ENCODE peak calls at places on chromosomes 6 and 20, in five cellular contexts. X, F, J, T and R are unnamed samples.

GRCh38 chr6:43434001-43434400 is 6.7 kb downstream of the ABCC10 start:
- DNase-seq in F (no peak), T (no peak), X (no peak), J (no peak), R (no peak)

GRCh38 chr6:8527818-8528217 is 92.5 kb upstream of the SLC35B3 start:
- DNase-seq in J (no peak), X (no peak), F (no peak), T (no peak), R (no peak)

GRCh38 chr6:136566007-136566487 is 15.8 kb upstream of the MAP7 start:
- DNase-seq in F (no peak), J (no peak), T (no peak), X (no peak), R (no peak)

GRCh38 chr6:33799714-33800113 is 4.1 kb downstream of the MLN start:
- DNase-seq in X (no peak), F (no peak), J (no peak), T (no peak), R (no peak)

GRCh38 chr6:95547043-95547442 is 30.3 kb upstream of the MANEA start:
- DNase-seq in T (no peak), J (no peak), F (no peak), X (no peak), R (no peak)

GRCh38 chr20:41889125-41889870 is 271.1 kb upstream of the CHD6 start:
- DNase-seq in J (no peak), X (peak), F (no peak), T (no peak), R (no peak)

GRCh38 chr6:11714116-11714797 is 64.3 kb downstream of the ADTRP start:
- DNase-seq in J (peak), F (no peak), T (no peak), X (no peak), R (no peak)

GRCh38 chr6:125503181-125503580 is 201.4 kb upstream of the HDDC2 start:
- DNase-seq in T (no peak), F (no peak), J (no peak), X (no peak), R (no peak)

GRCh38 chr6:26194774-26195375 is 107.6 kb downstream of the HFE start:
- DNase-seq in F (no peak), T (no peak), X (no peak), J (no peak), R (no peak)

GRCh38 chr6:3272911-3273547 is 14.3 kb downstream of the PSMG4 start:
- DNase-seq in X (no peak), T (no peak), F (no peak), J (no peak), R (no peak)

GRCh38 chr20:24275946-24276705 is 193.3 kb upstream of the SYNDIG1 start:
- DNase-seq in F (no peak), X (no peak), T (no peak), J (no peak), R (no peak)

GRCh38 chr6:155314773-155315515 is 660 bp upstream of the TFB1M start:
- DNase-seq in J (peak), X (peak), F (no peak), T (peak), R (no peak)

GRCh38 chr6:150720774-150721233 is 121.1 kb downstream of the PLEKHG1 start:
- DNase-seq in X (no peak), T (peak), F (no peak), J (peak), R (peak)

GRCh38 chr6:142935553-142936517 is 9.1 kb downstream of the HIVEP2 start:
- DNase-seq in F (no peak), J (no peak), X (no peak), T (no peak), R (no peak)

GRCh38 chr20:63547484-63548480 is at the start of gene SRMS:
- DNase-seq in F (no peak), T (no peak), J (no peak), X (no peak), R (no peak)

GRCh38 chr6:72784581-72784980 is 162.7 kb downstream of the KCNQ5 start:
- DNase-seq in J (no peak), F (no peak), T (no peak), X (no peak), R (no peak)

GRCh38 chr6:13559251-13559650 is 15.2 kb upstream of the SIRT5 start:
- DNase-seq in F (no peak), J (no peak), T (no peak), X (peak), R (no peak)

GRCh38 chr20:53611449-53611894 is 17.8 kb upstream of the ZNF217 start:
- DNase-seq in F (no peak), J (peak), T (no peak), X (no peak), R (no peak)

GRCh38 chr6:41682056-41682477 is 43.8 kb downstream of the MDFI start:
- DNase-seq in T (peak), F (peak), X (peak), J (no peak), R (peak)

DNA sequence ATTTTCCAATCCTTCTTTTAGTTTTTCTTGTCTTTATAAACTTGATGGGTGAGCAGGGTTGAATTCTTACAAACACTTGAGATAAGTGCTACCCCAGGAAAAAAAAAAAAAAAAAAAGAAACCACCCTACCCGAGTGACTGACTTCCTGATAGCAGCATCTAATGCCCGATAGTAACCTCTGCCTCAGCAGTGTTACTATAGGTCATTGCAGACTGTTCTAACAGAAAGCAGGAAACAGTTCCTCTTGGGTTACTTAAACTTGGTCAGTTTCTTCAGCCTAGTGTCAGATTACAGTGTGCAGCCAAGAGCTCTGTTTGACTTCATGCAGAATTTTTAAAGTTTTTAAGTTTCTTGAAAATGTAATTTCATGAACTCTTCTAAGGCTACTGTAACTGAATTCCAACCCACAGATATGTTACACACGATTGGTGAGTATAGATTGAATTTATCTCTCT is 2.1 kb downstream of the MYLIP start:
- DNase-seq in X (peak), F (no peak), T (peak), J (peak), R (no peak)
- TF ChIP-seq POLR2A in X (no peak), F (no peak), T (no peak), J (peak), R (peak)

GRCh38 chr6:50449128-50449527 is 264.2 kb upstream of the TFAP2D start:
- DNase-seq in X (no peak), F (no peak), J (no peak), T (no peak), R (no peak)

GRCh38 chr6:50457351-50457750 is 256.0 kb upstream of the TFAP2D start:
- DNase-seq in X (no peak), J (no peak), F (no peak), T (no peak), R (no peak)

GRCh38 chr6:50452001-50452400 is 261.3 kb upstream of the TFAP2D start:
- DNase-seq in F (no peak), T (no peak), J (no peak), X (no peak), R (no peak)

GRCh38 chr6:50455029-50455428 is 258.3 kb upstream of the TFAP2D start:
- DNase-seq in J (no peak), F (no peak), X (no peak), T (no peak), R (no peak)
- TF ChIP-seq POLR2AphosphoS5 in J (no peak), F (no peak), X (no peak), T (no peak), R (no peak)

GRCh38 chr20:61123751-61124368 is 128.2 kb upstream of the CDH4 start:
- DNase-seq in J (no peak), X (no peak), F (no peak), T (no peak), R (no peak)
- TF ChIP-seq TAF1 in J (no peak), X (no peak), F (no peak), T (no peak), R (no peak)

DNA sequence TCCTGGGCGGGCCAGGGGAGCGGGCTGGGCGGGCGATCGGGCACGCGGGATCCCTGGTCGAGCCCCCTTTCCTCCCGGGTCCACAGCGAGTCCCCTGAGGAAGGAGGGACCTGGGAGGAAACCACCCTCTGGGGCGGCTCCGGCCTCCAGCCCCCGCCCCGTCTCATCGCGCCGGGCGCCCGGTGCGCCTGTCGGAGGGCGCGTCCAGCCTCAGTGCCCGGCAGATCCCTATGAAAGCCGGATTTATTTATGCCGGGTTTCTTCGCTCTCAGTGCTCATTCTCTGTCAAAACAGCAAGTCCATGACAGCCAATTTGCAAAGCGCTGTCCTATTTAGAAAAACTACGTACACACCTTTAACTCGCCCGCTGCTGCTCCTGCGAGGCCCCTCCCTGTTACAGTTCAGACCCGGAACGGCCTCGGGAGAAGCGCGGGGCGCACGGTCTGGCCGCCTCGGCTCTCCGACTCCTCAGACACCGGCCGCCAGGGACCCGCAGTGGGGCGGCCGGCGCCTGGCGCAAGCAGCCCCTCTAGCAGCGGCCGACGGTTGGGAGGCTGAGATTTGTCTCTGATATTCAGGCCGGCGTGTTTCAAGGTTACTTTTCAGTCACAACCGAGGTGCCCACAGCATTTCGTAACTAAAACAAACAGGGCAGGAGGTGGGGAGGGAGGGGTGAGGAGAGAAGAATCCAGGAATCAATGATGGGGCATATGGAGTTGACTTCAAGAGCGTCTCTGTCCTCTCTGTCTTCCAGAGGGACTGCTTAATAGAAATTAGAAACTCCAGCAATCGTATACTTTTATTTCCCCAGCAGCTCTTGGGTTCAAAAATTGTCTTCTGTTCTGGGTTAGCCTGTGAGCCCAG is 782 bp upstream of the FOXA2 start:
- DNase-seq in X (peak), T (no peak), J (no peak), F (no peak), R (no peak)
- TF ChIP-seq POLR2A in X (peak), T (no peak), J (no peak), F (no peak), R (no peak)

DNA sequence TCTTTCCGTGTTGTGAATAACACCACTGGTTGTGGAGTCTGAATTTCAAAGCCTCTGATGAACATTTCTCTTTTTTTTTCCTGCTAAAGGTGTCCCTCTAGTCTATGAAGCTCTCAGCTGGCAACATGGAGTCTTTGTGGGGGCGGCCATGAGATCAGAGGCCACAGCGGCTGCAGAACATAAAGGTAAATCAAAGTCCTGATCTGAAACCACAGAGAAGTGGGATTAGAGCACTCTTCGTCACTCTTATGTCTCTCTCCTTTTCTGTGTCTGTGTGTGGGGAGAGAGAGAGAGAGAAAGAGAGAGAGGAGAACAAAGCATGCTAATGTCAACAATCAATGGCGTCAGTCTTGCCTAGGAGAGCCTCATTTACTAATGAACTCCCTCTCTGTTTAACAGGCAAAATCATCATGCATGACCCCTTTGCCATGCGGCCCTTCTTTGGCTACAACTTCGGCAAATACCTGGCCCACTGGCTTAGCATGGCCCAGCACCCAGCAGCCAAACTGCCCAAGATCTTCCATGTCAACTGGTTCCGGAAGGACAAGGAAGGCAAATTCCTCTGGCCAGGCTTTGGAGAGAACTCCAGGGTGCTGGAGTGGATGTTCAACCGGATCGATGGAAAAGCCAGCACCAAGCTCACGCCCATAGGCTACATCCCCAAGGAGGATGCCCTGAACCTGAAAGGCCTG is 4.2 kb downstream of the PCK1 start:
- DNase-seq in F (no peak), X (no peak), T (no peak), J (no peak), R (no peak)
- TF ChIP-seq POLR2AphosphoS5 in F (no peak), X (peak), T (no peak), J (no peak), R (no peak)

GRCh38 chr20:18090044-18090443 is 32.3 kb upstream of the OVOL2 start:
- DNase-seq in T (no peak), X (peak), J (no peak), F (no peak), R (no peak)
- TF ChIP-seq TAF1 in T (no peak), X (no peak), J (no peak), F (no peak), R (no peak)

GRCh38 chr6:111482236-111482958 is 621 bp downstream of the REV3L start:
- DNase-seq in T (no peak), J (no peak), X (no peak), F (no peak), R (peak)
- TF ChIP-seq POLR2A in T (no peak), J (peak), X (no peak), F (no peak), R (peak)

DNA sequence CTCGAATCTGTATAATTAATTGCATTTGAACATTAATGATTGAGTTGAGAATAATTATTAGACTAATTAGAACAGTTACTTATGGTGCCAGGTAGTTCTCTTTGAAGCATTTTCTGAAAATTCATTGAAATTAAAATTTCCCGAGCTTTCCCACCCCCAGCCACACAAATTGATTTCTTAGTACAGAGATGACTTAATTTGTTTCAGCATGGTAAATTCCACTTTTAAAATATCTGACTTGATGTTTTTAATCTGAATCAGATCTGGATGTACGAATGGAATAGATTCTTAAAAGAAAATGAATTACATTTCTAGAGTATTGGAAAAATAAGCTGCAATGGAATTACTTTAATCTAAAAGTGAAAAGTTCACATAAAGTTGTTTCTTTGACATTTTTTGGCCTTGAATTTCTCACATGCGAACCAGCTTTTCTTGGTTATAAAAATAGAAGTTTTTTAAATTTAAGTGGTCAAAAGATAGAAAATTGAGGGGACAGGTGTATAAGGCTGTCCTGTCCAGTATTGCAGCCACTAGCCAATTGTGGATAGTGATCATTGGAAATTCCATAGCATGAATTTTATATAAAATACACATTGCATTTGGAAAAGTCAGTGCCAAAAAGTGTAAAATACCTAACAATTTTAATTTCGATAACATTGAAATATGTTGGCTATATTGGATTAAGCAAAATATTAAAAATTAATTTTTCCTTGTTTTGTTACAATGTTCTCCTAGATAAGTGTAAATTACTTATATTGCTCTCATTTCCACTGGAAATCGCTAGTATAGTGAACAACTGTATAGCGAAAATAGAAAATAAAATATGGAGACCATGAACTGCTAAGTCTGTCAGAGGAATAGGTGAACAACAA is 102.9 kb downstream of the OR2B2 start:
- DNase-seq in J (no peak), X (no peak), T (no peak), F (no peak), R (no peak)
- TF ChIP-seq POLR2AphosphoS5 in J (no peak), X (no peak), T (no peak), F (no peak), R (no peak)